ENCODE peak calls at places on chromosomes 11 and 22, in five cellular contexts. Q is T-helper 22 cell, V is aorta, S is progenitor cell of endocrine pancreas, M is NAMALWA. N is an unnamed sample.

GRCh38 chr11:69371731-69372588 is 78.0 kb downstream of the MYEOV start:
- DNase-seq in Q (no peak), V (no peak), S (peak; percentile 7), M (no peak), N (no peak)

GRCh38 chr11:110071197-110071596 is 22.0 kb upstream of the ZC3H12C start:
- DNase-seq in Q (no peak), V (no peak), S (no peak), M (no peak), N (no peak)

GRCh38 chr11:3808846-3809623 is 675 bp downstream of the PGAP2 start:
- DNase-seq in Q (peak; percentile 26), V (peak; percentile 34), S (no peak), M (peak; percentile 72), N (no peak)

GRCh38 chr22:48896766-48897637 is 930.7 kb downstream of the BRD1 start:
- DNase-seq in Q (no peak), V (no peak), S (no peak), M (no peak), N (no peak)

GRCh38 chr11:130892847-130893246 is 23.4 kb downstream of the SNX19 start:
- DNase-seq in Q (no peak), V (no peak), S (no peak), M (no peak), N (no peak)

GRCh38 chr22:23897320-23897719 is 3.1 kb downstream of the MIF start:
- DNase-seq in Q (no peak), V (no peak), S (no peak), M (no peak), N (no peak)

GRCh38 chr22:39528080-39528661 is 4.4 kb downstream of the RPS19BP1 start:
- DNase-seq in Q (no peak), V (no peak), S (no peak), M (peak; percentile 47), N (no peak)

GRCh38 chr11:76278526-76278925 is 72.2 kb upstream of the WNT11 start:
- DNase-seq in Q (no peak), V (no peak), S (no peak), M (no peak), N (no peak)

GRCh38 chr11:848380-848931 is 5.8 kb downstream of the TSPAN4 start:
- DNase-seq in Q (peak; percentile 30), V (no peak), S (peak; percentile 41), M (peak; percentile 67), N (no peak)

GRCh38 chr11:68353118-68353517 is 40.7 kb downstream of the LRP5 start:
- DNase-seq in Q (no peak), V (no peak), S (no peak), M (no peak), N (no peak)

GRCh38 chr11:94740975-94741707 is 27.0 kb upstream of the AMOTL1 start:
- DNase-seq in Q (no peak), V (peak; percentile 59), S (no peak), M (peak; percentile 14), N (no peak)

GRCh38 chr11:10778217-10778970 is 27.3 kb downstream of the CTR9 start:
- DNase-seq in Q (no peak), V (peak; percentile 63), S (no peak), M (no peak), N (no peak)

GRCh38 chr11:28505216-28505615 is 397.0 kb downstream of the METTL15 start:
- DNase-seq in Q (no peak), V (no peak), S (no peak), M (no peak), N (no peak)

GRCh38 chr11:93209476-93209875 is 11.7 kb upstream of the SLC36A4 start:
- DNase-seq in Q (no peak), V (no peak), S (no peak), M (no peak), N (no peak)

GRCh38 chr11:65814131-65814959 is 19.4 kb upstream of the SNX32 start:
- DNase-seq in Q (no peak), V (peak; percentile 81), S (no peak), M (no peak), N (no peak)

GRCh38 chr11:76824083-76824939 is 36.4 kb upstream of the ACER3 start:
- DNase-seq in Q (no peak), V (no peak), S (no peak), M (no peak), N (no peak)

GRCh38 chr22:42717197-42717967 is 3.3 kb downstream of the A4GALT start:
- DNase-seq in Q (no peak), V (no peak), S (no peak), M (no peak), N (peak; percentile 44)

GRCh38 chr22:25069426-25069757 is 116.9 kb downstream of the KIAA1671 start:
- DNase-seq in Q (no peak), V (no peak), S (no peak), M (no peak), N (no peak)

GRCh38 chr11:35346472-35347136 is 72.8 kb downstream of the SLC1A2 start:
- DNase-seq in Q (no peak), V (no peak), S (no peak), M (no peak), N (no peak)

GRCh38 chr22:39985383-39986045 is 9.2 kb upstream of the FAM83F start:
- DNase-seq in Q (no peak), V (no peak), S (no peak), M (no peak), N (no peak)

GRCh38 chr11:77322926-77323590 is 21.6 kb upstream of the GDPD4 start:
- DNase-seq in Q (no peak), V (no peak), S (no peak), M (no peak), N (no peak)

GRCh38 chr22:47591016-47591415 is 828.6 kb downstream of the TBC1D22A start:
- DNase-seq in Q (no peak), V (no peak), S (no peak), M (no peak), N (no peak)

GRCh38 chr11:69007978-69008381 is 5.1 kb downstream of the MRGPRF start:
- DNase-seq in Q (no peak), V (peak; percentile 55), S (no peak), M (no peak), N (no peak)

GRCh38 chr11:1748467-1749019 is 1.9 kb downstream of the IFITM10 start:
- DNase-seq in Q (no peak), V (peak; percentile 55), S (no peak), M (no peak), N (no peak)

GRCh38 chr11:134377876-134378275 is 34.2 kb downstream of the B3GAT1 start:
- DNase-seq in Q (no peak), V (peak; percentile 35), S (no peak), M (no peak), N (no peak)

GRCh38 chr11:75576017-75576416 is 14.0 kb downstream of the SERPINH1 start:
- DNase-seq in Q (no peak), V (no peak), S (no peak), M (no peak), N (no peak)

GRCh38 chr22:36569999-36570398 is 41.0 kb upstream of the EIF3D start:
- DNase-seq in Q (no peak), V (no peak), S (no peak), M (no peak), N (no peak)

GRCh38 chr11:133064152-133064877 is 468.0 kb downstream of the OPCML start:
- DNase-seq in Q (no peak), V (peak; percentile 69), S (peak; percentile 86), M (no peak), N (no peak)

GRCh38 chr11:36258730-36259360 is 30.4 kb downstream of the COMMD9 start:
- DNase-seq in Q (no peak), V (peak; percentile 70), S (peak; percentile 46), M (peak; percentile 47), N (peak; percentile 59)

GRCh38 chr11:34364102-34364501 is 6.3 kb upstream of the ABTB2 start:
- DNase-seq in Q (no peak), V (no peak), S (no peak), M (no peak), N (no peak)

GRCh38 chr11:73195191-73196007 is 22.7 kb upstream of the P2RY2 start:
- DNase-seq in Q (no peak), V (peak; percentile 8), S (no peak), M (no peak), N (no peak)

GRCh38 chr11:132632641-132633124 is 899.6 kb downstream of the OPCML start:
- DNase-seq in Q (no peak), V (no peak), S (no peak), M (no peak), N (no peak)

GRCh38 chr11:96238563-96239166 is 104.3 kb downstream of the MAML2 start:
- DNase-seq in Q (no peak), V (no peak), S (no peak), M (no peak), N (no peak)

GRCh38 chr11:61512435-61512834 is 3.9 kb downstream of the LRRC10B start:
- DNase-seq in Q (no peak), V (no peak), S (no peak), M (no peak), N (peak; percentile 37)

GRCh38 chr11:128450882-128451647 is 136.3 kb downstream of the ETS1 start:
- DNase-seq in Q (no peak), V (no peak), S (no peak), M (no peak), N (no peak)

GRCh38 chr11:5705688-5706087 is 16.1 kb downstream of the TRIM22 start:
- DNase-seq in Q (no peak), V (no peak), S (no peak), M (no peak), N (no peak)

GRCh38 chr11:80638296-80638695 is 1197.5 kb upstream of the TENM4 start:
- DNase-seq in Q (no peak), V (no peak), S (no peak), M (no peak), N (no peak)

GRCh38 chr11:26623076-26623666 is 51.1 kb upstream of the MUC15 start:
- DNase-seq in Q (no peak), V (no peak), S (no peak), M (no peak), N (no peak)